ENCODE peak calls at places on chromosomes 3 and 15, in four cellular contexts. Y is fibroblast of mammary gland, E is fibroblast of lung, L is GM23338. Q is an unnamed sample.

GRCh38 chr3:127151992-127152391 is 40.9 kb upstream of the PRR23E start:
- DNase-seq in Y (peak; percentile 66), E (peak; percentile 74), L (no peak), Q (no peak)

GRCh38 chr3:133855772-133856171 is 39.9 kb downstream of the RAB6B start:
- DNase-seq in Y (peak; percentile 42), E (peak; percentile 23), L (no peak), Q (no peak)

GRCh38 chr3:112855883-112856282 is 9.2 kb upstream of the CD200R1L start:
- DNase-seq in Y (no peak), E (no peak), L (no peak), Q (no peak)

GRCh38 chr3:46865546-46865945 is 2.3 kb upstream of the MYL3 start:
- DNase-seq in Y (no peak), E (no peak), L (no peak), Q (no peak)

GRCh38 chr15:99568548-99569352 is 3.0 kb downstream of the MEF2A start:
- DNase-seq in Y (no peak), E (peak; percentile 70), L (peak; percentile 43), Q (no peak)

GRCh38 chr3:153219147-153219546 is 57.1 kb downstream of the RAP2B start:
- DNase-seq in Y (peak; percentile 53), E (peak; percentile 66), L (no peak), Q (no peak)

GRCh38 chr3:8658326-8659212 is 14.0 kb upstream of the SSUH2 start:
- DNase-seq in Y (no peak), E (peak; percentile 90), L (no peak), Q (no peak)

GRCh38 chr3:136787226-136787793 is 31.6 kb upstream of the SLC35G2 start:
- DNase-seq in Y (peak; percentile 34), E (peak; percentile 48), L (no peak), Q (no peak)

GRCh38 chr3:97821413-97821809 is 400 bp upstream of the CRYBG3 start:
- DNase-seq in Y (peak; percentile 47), E (peak; percentile 66), L (peak; percentile 79), Q (peak; percentile 77)

DNA sequence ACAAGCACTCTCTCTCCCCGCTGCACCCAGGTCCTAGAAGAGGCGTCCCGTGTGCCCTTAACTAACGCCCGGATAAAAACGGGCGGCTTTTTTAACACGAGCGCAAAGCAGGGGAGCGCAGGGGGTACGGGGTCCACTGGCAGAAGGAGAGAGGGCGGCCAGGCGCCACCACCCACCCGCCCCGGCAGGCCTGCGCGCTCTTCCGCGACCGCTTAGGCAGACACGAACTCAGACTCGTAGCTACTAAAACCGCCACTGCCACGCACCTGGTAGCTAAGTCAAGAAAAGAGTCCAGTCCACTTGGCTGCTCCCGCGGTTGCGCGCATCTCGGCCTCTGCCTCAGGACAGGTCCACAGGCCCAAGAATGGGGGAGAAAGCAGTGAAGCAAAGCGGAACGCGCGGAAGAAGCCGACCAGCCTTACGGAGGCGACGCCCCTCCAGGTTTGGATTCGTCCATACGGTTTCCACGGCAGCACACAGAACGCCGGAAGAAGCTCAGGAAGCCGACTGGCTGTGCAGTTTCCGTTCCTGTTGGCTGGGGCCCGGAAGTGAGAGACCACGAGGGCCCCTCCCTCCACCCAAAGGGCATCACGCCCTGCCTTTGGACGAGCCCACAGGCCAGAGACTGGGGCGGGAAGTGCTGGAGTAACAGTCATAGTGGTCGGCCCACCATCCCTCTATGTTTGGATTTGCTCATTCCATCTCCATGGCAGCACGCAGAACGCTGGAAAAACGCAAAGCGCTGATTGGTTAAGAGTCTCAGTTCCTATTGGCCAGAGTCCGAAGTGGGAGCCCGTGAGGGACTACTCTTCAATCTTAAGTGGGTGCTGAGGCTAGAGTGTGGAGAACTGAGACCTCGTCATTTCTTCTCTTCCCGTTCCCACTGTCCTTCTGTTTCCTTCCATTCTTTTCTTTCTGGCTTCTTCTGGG is at the start of gene ULK4:
- DNase-seq in Y (peak; percentile 99), E (peak; percentile 100), L (peak; percentile 99), Q (peak; percentile 99)
- TF ChIP-seq CTCF in Y (no peak), E (no peak), L (no peak), Q (no peak)

GRCh38 chr3:156297582-156297981 is 177.2 kb downstream of the KCNAB1 start:
- DNase-seq in Y (no peak), E (no peak), L (no peak), Q (no peak)
- TF ChIP-seq CTCF in Y (no peak), E (no peak), L (no peak), Q (no peak)

DNA sequence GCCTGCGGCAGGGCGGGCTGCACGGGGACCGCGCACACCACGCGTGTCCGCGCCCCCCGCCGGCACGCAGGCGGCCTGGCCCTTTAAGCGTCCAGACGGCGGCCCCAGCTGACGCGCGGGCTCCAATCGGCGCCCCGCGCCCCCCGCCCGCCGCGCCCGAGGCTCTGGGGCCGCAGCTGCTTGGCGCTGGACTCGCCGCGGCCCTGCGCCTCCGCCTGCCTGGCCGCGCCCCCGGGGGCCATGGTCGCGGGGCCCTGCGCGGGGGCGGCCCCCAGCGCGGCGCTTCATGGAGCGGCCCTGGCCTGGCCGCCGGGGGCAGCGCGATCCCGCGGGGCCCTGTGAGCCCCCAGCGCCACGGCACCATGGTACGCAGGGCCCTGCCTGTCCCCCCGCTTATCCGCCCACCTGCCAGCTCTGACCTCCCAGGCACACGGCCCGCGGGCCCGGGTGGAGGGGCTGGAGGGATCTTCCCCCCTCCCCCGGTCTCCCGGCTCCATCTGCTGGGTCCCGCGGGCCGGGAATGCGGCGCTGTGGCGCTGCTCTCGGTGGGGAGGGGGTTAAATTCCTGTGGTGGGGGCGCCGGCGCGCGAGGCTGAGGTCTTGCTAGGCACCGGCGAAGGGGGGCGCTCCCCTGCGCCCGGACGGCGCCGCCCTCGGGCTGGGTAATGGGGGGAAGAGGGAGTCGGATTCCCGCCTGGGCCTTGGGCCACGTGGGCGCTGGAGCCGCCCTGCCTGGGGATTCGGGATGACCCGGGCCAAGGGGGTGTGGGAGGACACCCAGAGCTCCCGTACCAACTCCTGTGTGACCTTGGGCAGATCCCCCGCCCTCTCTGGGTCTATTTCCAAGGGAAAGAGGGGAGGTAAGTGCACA is 1.1 kb downstream of the ZBTB47 start:
- DNase-seq in Y (peak; percentile 53), E (peak; percentile 62), L (peak; percentile 92), Q (peak; percentile 88)
- TF ChIP-seq CTCF in Y (no peak), E (no peak), L (peak; percentile 58), Q (no peak)

GRCh38 chr3:12995389-12996180 is 77.6 kb downstream of the IQSEC1 start:
- DNase-seq in Y (no peak), E (no peak), L (no peak), Q (no peak)
- TF ChIP-seq CTCF in Y (no peak), E (no peak), L (no peak), Q (no peak)

DNA sequence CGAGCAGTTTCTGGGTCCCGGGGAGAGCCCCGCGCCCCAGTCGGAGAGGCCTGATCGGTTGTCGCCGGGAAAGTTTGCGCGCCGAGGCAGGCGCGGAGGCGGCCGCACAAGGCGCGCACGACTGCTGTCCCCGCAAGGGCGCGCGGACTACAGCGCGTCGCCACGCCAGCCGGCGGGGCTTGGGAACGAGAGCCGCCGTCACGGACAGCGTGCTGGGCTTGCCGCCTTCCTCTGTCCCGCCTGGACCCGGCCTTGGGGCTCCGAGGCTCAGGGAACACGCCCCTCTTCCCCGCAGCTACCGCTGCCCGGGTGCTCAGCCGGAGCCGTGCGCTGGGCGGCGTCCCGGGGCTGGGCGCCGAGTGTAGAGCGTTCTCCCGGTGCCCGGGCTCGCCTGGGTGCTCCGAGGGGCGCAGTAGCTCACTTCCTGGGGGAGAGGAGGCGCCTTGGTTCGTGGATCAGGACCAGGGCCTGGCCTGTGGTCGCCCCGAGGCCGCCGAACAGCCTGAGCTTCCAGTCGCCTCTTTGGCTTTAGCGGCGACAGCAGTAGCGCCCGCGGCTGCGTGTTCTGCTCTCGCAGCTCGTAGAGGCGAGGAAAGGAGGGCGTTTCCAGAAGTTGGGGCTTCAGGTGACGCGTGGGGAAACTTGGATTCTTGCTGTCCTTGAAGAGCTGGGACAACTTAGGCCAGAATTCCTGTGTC is 226.6 kb upstream of the C2CD4B start:
- DNase-seq in Y (peak; percentile 45), E (peak; percentile 62), L (peak; percentile 63), Q (peak; percentile 79)
- TF ChIP-seq CTCF in Y (no peak), E (peak; percentile 54), L (peak; percentile 35), Q (peak; percentile 26)

Q was measured in sigmoid colon.